ENCODE peak calls at places on chromosomes 3 and 15, in seven cellular contexts. T is CD8-positive, alpha-beta memory T cell; E is mesenchymal stem cell; J is GM12878; Y is stomach; A is psoas muscle; P is mammary epithelial cell. D is an unnamed sample.

GRCh38 chr3:32334675-32335074 is 57.0 kb upstream of the CMTM7 start:
- DNase-seq in J (no peak), Y (no peak), T (peak; percentile 54), P (no peak), E (no peak), A (no peak), D (no peak)

GRCh38 chr3:19348929-19349564 is 200.7 kb downstream of the KCNH8 start:
- DNase-seq in E (peak; percentile 10), T (no peak), Y (no peak), A (no peak), J (no peak), P (peak; percentile 9), D (no peak)

GRCh38 chr15:78791357-78791756 is 19.9 kb downstream of the ADAMTS7 start:
- DNase-seq in E (no peak), P (no peak), J (no peak), T (no peak), A (no peak), Y (no peak), D (no peak)

GRCh38 chr15:85788796-85789495 is 5.8 kb downstream of the KLHL25 start:
- DNase-seq in T (no peak), E (no peak), J (no peak), A (no peak), P (no peak), Y (peak; percentile 79), D (peak; percentile 50)

GRCh38 chr3:124230928-124231456 is 239.1 kb upstream of the ROPN1 start:
- DNase-seq in T (no peak), Y (no peak), A (no peak), J (no peak), E (no peak), P (no peak), D (no peak)

GRCh38 chr3:148642214-148642613 is 55.5 kb upstream of the AGTR1 start:
- DNase-seq in A (no peak), P (no peak), E (peak; percentile 61), J (no peak), Y (no peak), T (no peak), D (no peak)

GRCh38 chr3:159922861-159923312 is 65.7 kb upstream of the IL12A start:
- DNase-seq in J (peak; percentile 93), P (no peak), T (no peak), A (no peak), E (no peak), Y (no peak), D (no peak)

GRCh38 chr3:13141991-13142412 is 68.8 kb upstream of the IQSEC1 start:
- DNase-seq in P (peak; percentile 15), E (peak; percentile 30), Y (no peak), T (no peak), J (no peak), A (no peak), D (no peak)

GRCh38 chr3:184039414-184039813 is 7.9 kb downstream of the HTR3D start:
- DNase-seq in A (no peak), Y (no peak), E (peak; percentile 71), P (peak; percentile 13), T (no peak), J (no peak), D (no peak)

GRCh38 chr15:90564109-90564508 is 34.4 kb downstream of the CRTC3 start:
- DNase-seq in E (no peak), P (no peak), T (no peak), J (no peak), Y (no peak), A (no peak), D (no peak)

GRCh38 chr15:77901251-77901881 is 176.1 kb downstream of the TBC1D2B start:
- DNase-seq in T (no peak), J (no peak), E (no peak), P (no peak), Y (no peak), A (peak; percentile 34), D (no peak)

GRCh38 chr15:80852676-80853075 is 73.5 kb downstream of the CEMIP start:
- DNase-seq in E (no peak), P (peak; percentile 62), A (no peak), T (no peak), J (no peak), Y (no peak), D (peak; percentile 49)

GRCh38 chr3:129461022-129461421 is 21.0 kb downstream of the IFT122 start:
- DNase-seq in A (no peak), E (peak; percentile 88), J (no peak), P (peak; percentile 66), T (no peak), Y (no peak), D (no peak)

GRCh38 chr3:31743690-31744089 is 211.0 kb downstream of the STT3B start:
- DNase-seq in E (no peak), Y (no peak), A (no peak), J (no peak), T (no peak), P (no peak), D (no peak)

GRCh38 chr3:77655421-77655820 is 615.5 kb downstream of the ROBO2 start:
- DNase-seq in T (no peak), A (no peak), P (no peak), J (no peak), Y (no peak), E (peak; percentile 1), D (no peak)

GRCh38 chr15:31340047-31340446 is 13.4 kb downstream of the KLF13 start:
- DNase-seq in J (no peak), A (no peak), T (no peak), P (no peak), Y (no peak), E (no peak), D (no peak)

GRCh38 chr15:31339558-31339895 is 12.9 kb downstream of the KLF13 start:
- DNase-seq in E (no peak), Y (no peak), T (no peak), A (no peak), P (peak; percentile 51), J (no peak), D (no peak)

GRCh38 chr15:31338318-31338878 is 11.8 kb downstream of the KLF13 start:
- DNase-seq in A (peak; percentile 70), J (no peak), P (no peak), T (no peak), Y (peak; percentile 62), E (no peak), D (no peak)

GRCh38 chr15:31337352-31338031 is 10.9 kb downstream of the KLF13 start:
- DNase-seq in E (no peak), P (no peak), Y (no peak), T (no peak), A (no peak), J (no peak), D (no peak)

DNA sequence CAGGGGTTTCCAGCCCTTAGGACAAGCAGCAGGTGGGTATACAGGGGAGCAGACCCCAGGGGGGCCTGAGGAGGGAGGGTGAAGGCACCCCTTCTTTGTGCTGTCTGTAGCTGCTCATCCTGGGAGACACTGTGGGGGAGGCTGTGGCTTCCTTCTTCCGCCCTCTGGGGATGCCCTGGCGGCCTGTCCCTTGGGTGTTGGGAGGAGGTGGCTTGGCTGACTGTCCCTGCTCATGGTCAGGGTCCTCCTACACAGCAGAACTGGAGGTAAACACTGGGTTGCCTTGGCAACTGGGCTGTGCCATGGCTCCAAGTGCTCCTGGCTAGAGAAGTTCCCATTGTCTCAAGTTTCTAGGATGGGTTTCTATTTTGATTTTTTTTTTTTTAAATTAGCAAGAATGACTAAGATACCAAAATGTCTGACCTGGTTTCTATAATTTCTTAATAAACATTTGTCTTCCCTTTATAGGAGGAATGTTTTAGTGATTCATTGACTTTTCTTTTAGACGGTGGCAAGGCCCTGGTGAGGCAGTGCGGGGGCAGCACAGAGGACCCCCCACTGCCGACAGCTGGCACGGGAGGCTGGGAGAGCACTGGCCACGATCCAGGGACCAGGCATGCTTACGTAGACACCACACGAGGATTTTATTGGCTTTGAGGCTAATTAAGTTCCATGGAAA is 12.4 kb downstream of the KLF13 start:
- DNase-seq in Y (no peak), P (peak; percentile 85), T (peak; percentile 65), J (peak; percentile 75), A (peak; percentile 72), E (peak; percentile 81), D (peak; percentile 67)
- H3K4me1 ChIP-seq in Y (peaks cover 100% of the 10 kb centered on the region), P (peaks cover 38% of the 10 kb centered on the region), T (peaks cover 98% of the 10 kb centered on the region), J (peaks cover 91% of the 10 kb centered on the region), A (peaks cover 78% of the 10 kb centered on the region), E (peaks cover 20% of the 10 kb centered on the region), D (peaks cover 82% of the 10 kb centered on the region)

DNA sequence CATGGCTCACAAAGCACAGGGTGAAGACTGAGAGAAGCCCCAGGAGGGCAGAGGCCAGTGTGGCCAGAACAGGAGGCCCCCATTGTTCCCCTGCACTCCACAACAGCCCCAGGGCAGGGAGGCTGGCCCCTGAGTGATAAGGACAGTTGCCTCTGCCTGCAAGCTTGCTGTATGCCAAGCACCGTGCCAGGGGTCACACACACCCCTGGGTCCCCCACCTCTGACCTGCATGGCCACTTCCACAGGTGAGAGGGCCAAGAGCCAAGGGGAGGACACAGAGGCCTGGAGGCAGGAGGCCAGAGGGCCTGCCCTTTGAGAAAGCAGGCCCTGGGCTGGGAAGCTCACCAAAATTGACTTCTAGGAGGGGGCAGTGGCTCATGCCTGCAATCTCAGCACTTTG is 23.7 kb downstream of the ATRIP start:
- DNase-seq in P (no peak), J (no peak), A (no peak), E (no peak), T (no peak), Y (no peak), D (no peak)
- H3K4me3 ChIP-seq in P (no peak overlapping the region), J (peak overlapping the region; percentile 34), A (no peak overlapping the region), E (no peak overlapping the region), T (no peak overlapping the region), Y (no peak overlapping the region), D (no peak overlapping the region)

GRCh38 chr15:93413745-93414144 is 324.7 kb upstream of the RGMA start:
- DNase-seq in J (no peak), A (no peak), Y (no peak), T (no peak), P (no peak), E (no peak), D (no peak)
- H3K27me3 ChIP-seq in J (no peaks in the 10 kb centered on the region), A (no peaks in the 10 kb centered on the region), Y (no peaks in the 10 kb centered on the region), T (no peaks in the 10 kb centered on the region), P (no peaks in the 10 kb centered on the region), E (no peaks in the 10 kb centered on the region), D (no peaks in the 10 kb centered on the region)

GRCh38 chr15:101192081-101192480 is 59.8 kb downstream of the CHSY1 start:
- DNase-seq in T (no peak), E (no peak), J (no peak), P (no peak), A (no peak), Y (no peak), D (no peak)

GRCh38 chr15:101194246-101195138 is 57.4 kb downstream of the CHSY1 start:
- DNase-seq in E (no peak), P (no peak), Y (no peak), A (no peak), T (no peak), J (no peak), D (no peak)

GRCh38 chr15:101191242-101191641 is 60.6 kb downstream of the CHSY1 start:
- DNase-seq in A (no peak), E (no peak), Y (no peak), J (no peak), P (no peak), T (no peak), D (no peak)

GRCh38 chr15:101193063-101193712 is 58.7 kb downstream of the CHSY1 start:
- DNase-seq in J (no peak), Y (no peak), T (no peak), P (no peak), A (peak; percentile 81), E (no peak), D (no peak)

DNA sequence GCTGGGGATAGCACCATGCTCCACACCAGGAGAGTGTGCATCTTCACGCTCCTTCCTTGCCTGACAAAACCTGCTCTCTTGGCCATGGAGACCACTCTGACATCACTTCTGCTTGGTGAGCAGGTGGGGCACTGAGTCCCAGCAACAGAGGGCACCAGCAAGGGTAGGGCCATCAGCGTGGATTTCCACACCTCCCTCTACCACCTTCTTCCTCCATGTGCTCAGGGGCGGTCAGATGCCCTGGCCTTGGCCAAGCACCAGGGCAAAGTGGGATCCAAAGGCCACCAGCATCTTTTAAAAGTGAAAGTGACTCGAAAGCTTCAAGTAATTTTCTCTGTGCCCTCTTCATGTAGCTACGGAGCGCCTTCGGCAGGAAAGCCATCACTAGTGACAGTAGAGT is 58.1 kb downstream of the CHSY1 start:
- DNase-seq in P (no peak), Y (no peak), E (no peak), A (no peak), J (no peak), T (no peak), D (no peak)
- H3K4me1 ChIP-seq in P (peaks cover 13% of the 10 kb centered on the region), Y (peaks cover 77% of the 10 kb centered on the region), E (peaks cover 30% of the 10 kb centered on the region), A (peaks cover 31% of the 10 kb centered on the region), J (peaks cover 20% of the 10 kb centered on the region), T (peaks cover 30% of the 10 kb centered on the region), D (peaks cover 7% of the 10 kb centered on the region)